ENCODE peak calls at places on chromosomes 6 and 20, in six cellular contexts. One of them, this sample, is unnamed.

GRCh38 chr6:1418471-1419191 is 29.3 kb downstream of the FOXF2 start:
- DNase-seq in neural progenitor cell: no peak
- DNase-seq in choroid plexus epithelial cell: peak
- DNase-seq in transverse colon: no peak
- DNase-seq in pulmonary artery endothelial cell: no peak
- DNase-seq in amniotic stem cell: no peak
- DNase-seq in this sample: no peak

GRCh38 chr20:52056203-52057062 is 135.1 kb downstream of the ZFP64 start:
- DNase-seq in neural progenitor cell: no peak
- DNase-seq in choroid plexus epithelial cell: peak
- DNase-seq in transverse colon: no peak
- DNase-seq in pulmonary artery endothelial cell: no peak
- DNase-seq in amniotic stem cell: peak
- DNase-seq in this sample: no peak

GRCh38 chr20:22430154-22430745 is 154.1 kb downstream of the FOXA2 start:
- DNase-seq in neural progenitor cell: peak
- DNase-seq in choroid plexus epithelial cell: no peak
- DNase-seq in transverse colon: no peak
- DNase-seq in pulmonary artery endothelial cell: no peak
- DNase-seq in amniotic stem cell: no peak
- DNase-seq in this sample: no peak

GRCh38 chr20:61220131-61220530 is 31.9 kb upstream of the CDH4 start:
- DNase-seq in neural progenitor cell: no peak
- DNase-seq in choroid plexus epithelial cell: no peak
- DNase-seq in transverse colon: no peak
- DNase-seq in pulmonary artery endothelial cell: no peak
- DNase-seq in amniotic stem cell: no peak
- DNase-seq in this sample: no peak

GRCh38 chr20:51338692-51339440 is 203.7 kb downstream of the NFATC2 start:
- DNase-seq in neural progenitor cell: no peak
- DNase-seq in choroid plexus epithelial cell: peak
- DNase-seq in transverse colon: no peak
- DNase-seq in pulmonary artery endothelial cell: no peak
- DNase-seq in amniotic stem cell: no peak
- DNase-seq in this sample: no peak

GRCh38 chr6:3784885-3785744 is 33.6 kb upstream of the PXDC1 start:
- DNase-seq in neural progenitor cell: no peak
- DNase-seq in choroid plexus epithelial cell: no peak
- DNase-seq in transverse colon: no peak
- DNase-seq in pulmonary artery endothelial cell: no peak
- DNase-seq in amniotic stem cell: no peak
- DNase-seq in this sample: no peak

GRCh38 chr6:10030942-10031537 is 383.8 kb downstream of the TFAP2A start:
- DNase-seq in neural progenitor cell: peak
- DNase-seq in choroid plexus epithelial cell: no peak
- DNase-seq in transverse colon: no peak
- DNase-seq in pulmonary artery endothelial cell: no peak
- DNase-seq in amniotic stem cell: no peak
- DNase-seq in this sample: no peak

GRCh38 chr20:50834599-50835005 is 39.7 kb downstream of the BCAS4 start:
- DNase-seq in neural progenitor cell: no peak
- DNase-seq in choroid plexus epithelial cell: peak
- DNase-seq in transverse colon: no peak
- DNase-seq in pulmonary artery endothelial cell: no peak
- DNase-seq in amniotic stem cell: peak
- DNase-seq in this sample: no peak

GRCh38 chr6:157203312-157203744 is 120.0 kb downstream of the TMEM242 start:
- DNase-seq in neural progenitor cell: no peak
- DNase-seq in choroid plexus epithelial cell: no peak
- DNase-seq in transverse colon: no peak
- DNase-seq in pulmonary artery endothelial cell: no peak
- DNase-seq in amniotic stem cell: no peak
- DNase-seq in this sample: no peak

GRCh38 chr20:2752631-2753455 is 47.6 kb downstream of the CPXM1 start:
- DNase-seq in neural progenitor cell: peak
- DNase-seq in choroid plexus epithelial cell: peak
- DNase-seq in transverse colon: peak
- DNase-seq in pulmonary artery endothelial cell: no peak
- DNase-seq in amniotic stem cell: no peak
- DNase-seq in this sample: peak

GRCh38 chr20:8860011-8860495 is 208.8 kb upstream of the PLCB4 start:
- DNase-seq in neural progenitor cell: no peak
- DNase-seq in choroid plexus epithelial cell: peak
- DNase-seq in transverse colon: no peak
- DNase-seq in pulmonary artery endothelial cell: no peak
- DNase-seq in amniotic stem cell: peak
- DNase-seq in this sample: no peak

GRCh38 chr6:134315189-134315588 is 2.7 kb downstream of the SGK1 start:
- DNase-seq in neural progenitor cell: no peak
- DNase-seq in choroid plexus epithelial cell: no peak
- DNase-seq in transverse colon: no peak
- DNase-seq in pulmonary artery endothelial cell: no peak
- DNase-seq in amniotic stem cell: no peak
- DNase-seq in this sample: no peak

GRCh38 chr6:68279793-68280557 is 355.1 kb upstream of the ADGRB3 start:
- DNase-seq in neural progenitor cell: no peak
- DNase-seq in choroid plexus epithelial cell: peak
- DNase-seq in transverse colon: no peak
- DNase-seq in pulmonary artery endothelial cell: no peak
- DNase-seq in amniotic stem cell: no peak
- DNase-seq in this sample: no peak

GRCh38 chr20:4179545-4179944 is 164.2 kb upstream of the RNF24 start:
- DNase-seq in neural progenitor cell: no peak
- DNase-seq in choroid plexus epithelial cell: no peak
- DNase-seq in transverse colon: no peak
- DNase-seq in pulmonary artery endothelial cell: no peak
- DNase-seq in amniotic stem cell: no peak
- DNase-seq in this sample: no peak

GRCh38 chr6:36559394-36559793 is 12.1 kb upstream of the STK38 start:
- DNase-seq in neural progenitor cell: no peak
- DNase-seq in choroid plexus epithelial cell: no peak
- DNase-seq in transverse colon: no peak
- DNase-seq in pulmonary artery endothelial cell: no peak
- DNase-seq in amniotic stem cell: no peak
- DNase-seq in this sample: no peak

GRCh38 chr20:51385941-51386530 is 156.5 kb downstream of the NFATC2 start:
- DNase-seq in neural progenitor cell: peak
- DNase-seq in choroid plexus epithelial cell: peak
- DNase-seq in transverse colon: peak
- DNase-seq in pulmonary artery endothelial cell: no peak
- DNase-seq in amniotic stem cell: peak
- DNase-seq in this sample: no peak

GRCh38 chr6:84417261-84417660 is 189.8 kb upstream of the CEP162 start:
- DNase-seq in neural progenitor cell: no peak
- DNase-seq in choroid plexus epithelial cell: peak
- DNase-seq in transverse colon: no peak
- DNase-seq in pulmonary artery endothelial cell: no peak
- DNase-seq in amniotic stem cell: no peak
- DNase-seq in this sample: no peak

GRCh38 chr20:38330638-38331037 is 15.6 kb upstream of the LBP start:
- DNase-seq in neural progenitor cell: no peak
- DNase-seq in choroid plexus epithelial cell: no peak
- DNase-seq in transverse colon: no peak
- DNase-seq in pulmonary artery endothelial cell: no peak
- DNase-seq in amniotic stem cell: no peak
- DNase-seq in this sample: no peak

GRCh38 chr6:159899994-159900745 is 9.4 kb downstream of the MAS1 start:
- DNase-seq in neural progenitor cell: no peak
- DNase-seq in choroid plexus epithelial cell: peak
- DNase-seq in transverse colon: no peak
- DNase-seq in pulmonary artery endothelial cell: no peak
- DNase-seq in amniotic stem cell: peak
- DNase-seq in this sample: peak

GRCh38 chr20:62590301-62591121 is 51.8 kb upstream of the SLCO4A1 start:
- DNase-seq in neural progenitor cell: no peak
- DNase-seq in choroid plexus epithelial cell: peak
- DNase-seq in transverse colon: no peak
- DNase-seq in pulmonary artery endothelial cell: peak
- DNase-seq in amniotic stem cell: no peak
- DNase-seq in this sample: no peak

GRCh38 chr20:11791316-11792228 is 126.1 kb upstream of the BTBD3 start:
- DNase-seq in neural progenitor cell: no peak
- DNase-seq in choroid plexus epithelial cell: no peak
- DNase-seq in transverse colon: no peak
- DNase-seq in pulmonary artery endothelial cell: no peak
- DNase-seq in amniotic stem cell: no peak
- DNase-seq in this sample: no peak

GRCh38 chr20:31473331-31474096 is 1.4 kb downstream of the DEFB124 start:
- DNase-seq in neural progenitor cell: no peak
- DNase-seq in choroid plexus epithelial cell: peak
- DNase-seq in transverse colon: no peak
- DNase-seq in pulmonary artery endothelial cell: no peak
- DNase-seq in amniotic stem cell: no peak
- DNase-seq in this sample: no peak

GRCh38 chr6:106547961-106548453 is 81.3 kb downstream of the RTN4IP1 start:
- DNase-seq in neural progenitor cell: no peak
- DNase-seq in choroid plexus epithelial cell: peak
- DNase-seq in transverse colon: no peak
- DNase-seq in pulmonary artery endothelial cell: peak
- DNase-seq in amniotic stem cell: no peak
- DNase-seq in this sample: no peak

GRCh38 chr6:2873643-2874042 is 29.5 kb downstream of the SERPINB9 start:
- DNase-seq in neural progenitor cell: no peak
- DNase-seq in choroid plexus epithelial cell: no peak
- DNase-seq in transverse colon: no peak
- DNase-seq in pulmonary artery endothelial cell: no peak
- DNase-seq in amniotic stem cell: no peak
- DNase-seq in this sample: no peak

GRCh38 chr6:140043357-140043756 is 668.9 kb upstream of the CITED2 start:
- DNase-seq in neural progenitor cell: no peak
- DNase-seq in choroid plexus epithelial cell: peak
- DNase-seq in transverse colon: no peak
- DNase-seq in pulmonary artery endothelial cell: no peak
- DNase-seq in amniotic stem cell: peak
- DNase-seq in this sample: no peak

GRCh38 chr6:155186052-155186658 is 77.7 kb upstream of the CLDN20 start:
- DNase-seq in neural progenitor cell: no peak
- DNase-seq in choroid plexus epithelial cell: no peak
- DNase-seq in transverse colon: no peak
- DNase-seq in pulmonary artery endothelial cell: no peak
- DNase-seq in amniotic stem cell: no peak
- DNase-seq in this sample: no peak

GRCh38 chr6:96743496-96743895 is 93.8 kb downstream of the GPR63 start:
- DNase-seq in neural progenitor cell: no peak
- DNase-seq in choroid plexus epithelial cell: no peak
- DNase-seq in transverse colon: no peak
- DNase-seq in pulmonary artery endothelial cell: no peak
- DNase-seq in amniotic stem cell: no peak
- DNase-seq in this sample: no peak

GRCh38 chr20:1876975-1877603 is 18.1 kb upstream of the SIRPA start:
- DNase-seq in neural progenitor cell: peak
- DNase-seq in choroid plexus epithelial cell: peak
- DNase-seq in transverse colon: no peak
- DNase-seq in pulmonary artery endothelial cell: no peak
- DNase-seq in amniotic stem cell: peak
- DNase-seq in this sample: peak

GRCh38 chr20:11551491-11551890 is 366.2 kb upstream of the BTBD3 start:
- DNase-seq in neural progenitor cell: no peak
- DNase-seq in choroid plexus epithelial cell: no peak
- DNase-seq in transverse colon: no peak
- DNase-seq in pulmonary artery endothelial cell: no peak
- DNase-seq in amniotic stem cell: no peak
- DNase-seq in this sample: no peak

GRCh38 chr6:33857301-33858052 is 53.7 kb upstream of the MLN start:
- DNase-seq in neural progenitor cell: no peak
- DNase-seq in choroid plexus epithelial cell: no peak
- DNase-seq in transverse colon: no peak
- DNase-seq in pulmonary artery endothelial cell: no peak
- DNase-seq in amniotic stem cell: no peak
- DNase-seq in this sample: no peak

GRCh38 chr6:55497694-55498093 is 81.3 kb downstream of the HMGCLL1 start:
- DNase-seq in neural progenitor cell: no peak
- DNase-seq in choroid plexus epithelial cell: no peak
- DNase-seq in transverse colon: no peak
- DNase-seq in pulmonary artery endothelial cell: no peak
- DNase-seq in amniotic stem cell: no peak
- DNase-seq in this sample: no peak

GRCh38 chr20:53547664-53548239 is 45.9 kb downstream of the ZNF217 start:
- DNase-seq in neural progenitor cell: peak
- DNase-seq in choroid plexus epithelial cell: peak
- DNase-seq in transverse colon: peak
- DNase-seq in pulmonary artery endothelial cell: peak
- DNase-seq in amniotic stem cell: peak
- DNase-seq in this sample: peak

GRCh38 chr20:38121741-38122140 is 43.3 kb downstream of the TGM2 start:
- DNase-seq in neural progenitor cell: no peak
- DNase-seq in choroid plexus epithelial cell: no peak
- DNase-seq in transverse colon: no peak
- DNase-seq in pulmonary artery endothelial cell: no peak
- DNase-seq in amniotic stem cell: no peak
- DNase-seq in this sample: no peak

GRCh38 chr6:149862901-149863595 is 1.1 kb downstream of the LRP11 start:
- DNase-seq in neural progenitor cell: peak
- DNase-seq in choroid plexus epithelial cell: peak
- DNase-seq in transverse colon: peak
- DNase-seq in pulmonary artery endothelial cell: no peak
- DNase-seq in amniotic stem cell: peak
- DNase-seq in this sample: no peak

GRCh38 chr20:32329817-32330554 is 28.1 kb upstream of the ASXL1 start:
- DNase-seq in neural progenitor cell: no peak
- DNase-seq in choroid plexus epithelial cell: no peak
- DNase-seq in transverse colon: no peak
- DNase-seq in pulmonary artery endothelial cell: no peak
- DNase-seq in amniotic stem cell: no peak
- DNase-seq in this sample: no peak

GRCh38 chr6:24929255-24929654 is 6.5 kb downstream of the RIPOR2 start:
- DNase-seq in neural progenitor cell: no peak
- DNase-seq in choroid plexus epithelial cell: no peak
- DNase-seq in transverse colon: no peak
- DNase-seq in pulmonary artery endothelial cell: no peak
- DNase-seq in amniotic stem cell: no peak
- DNase-seq in this sample: no peak